ENCODE peak calls at places on chromosomes 12 and 14, in five cellular contexts. O is fibroblast of pulmonary artery, A is Caco-2, N is suprapubic skin, D is thyroid gland. B is an unnamed sample.

GRCh38 chr14:69161590-69161989 is 8.7 kb upstream of the DCAF5 start:
- DNase-seq in A (no peak), N (no peak), O (no peak), D (no peak), B (no peak)

GRCh38 chr12:121196902-121197301 is 13.0 kb upstream of the P2RX4 start:
- DNase-seq in N (no peak), D (no peak), A (no peak), O (no peak), B (no peak)

GRCh38 chr12:87368259-87368658 is 660.9 kb downstream of the C12orf50 start:
- DNase-seq in A (no peak), D (no peak), O (no peak), N (no peak), B (no peak)

GRCh38 chr12:109625131-109625559 is 51.6 kb downstream of the MVK start:
- DNase-seq in N (peak), A (no peak), O (peak), D (no peak), B (no peak)

GRCh38 chr12:24851816-24852337 is 97.0 kb downstream of the BCAT1 start:
- DNase-seq in A (no peak), O (no peak), D (no peak), N (no peak), B (no peak)

GRCh38 chr14:96661244-96661969 is 135.8 kb upstream of the VRK1 start:
- DNase-seq in O (no peak), D (no peak), N (no peak), A (no peak), B (no peak)

GRCh38 chr12:113040722-113041168 is 15.8 kb upstream of the DTX1 start:
- DNase-seq in A (no peak), N (peak), O (peak), D (peak), B (no peak)

GRCh38 chr12:115232455-115233156 is 548.6 kb upstream of the TBX3 start:
- DNase-seq in N (no peak), O (peak), A (no peak), D (no peak), B (no peak)

GRCh38 chr12:21773263-21773741 is 1.2 kb downstream of the KCNJ8 start:
- DNase-seq in O (peak), D (peak), N (no peak), A (peak), B (peak)

GRCh38 chr14:91414475-91415342 is 2.9 kb downstream of the CCDC88C start:
- DNase-seq in A (no peak), N (no peak), D (no peak), O (no peak), B (no peak)

GRCh38 chr12:6767592-6768384 is 1.6 kb downstream of the PTMS start:
- DNase-seq in N (no peak), D (peak), O (peak), A (peak), B (no peak)

GRCh38 chr14:32697704-32698103 is 241.0 kb upstream of the NPAS3 start:
- DNase-seq in N (no peak), O (peak), A (no peak), D (no peak), B (no peak)

GRCh38 chr14:101721951-101722661 is 39.4 kb upstream of the PPP2R5C start:
- DNase-seq in A (no peak), D (peak), N (peak), O (peak), B (no peak)

GRCh38 chr14:48274826-48275225 is 599.4 kb upstream of the MDGA2 start:
- DNase-seq in O (no peak), D (no peak), A (no peak), N (no peak), B (no peak)

GRCh38 chr12:8504351-8504750 is 9.0 kb upstream of the CLEC4D start:
- DNase-seq in D (no peak), N (no peak), O (no peak), A (no peak), B (no peak)

GRCh38 chr12:121295746-121296617 is 527 bp downstream of the CAMKK2 start:
- DNase-seq in D (peak), O (no peak), A (peak), N (peak), B (no peak)

GRCh38 chr14:92161521-92161920 is 39.8 kb downstream of the CPSF2 start:
- DNase-seq in A (no peak), D (no peak), O (no peak), N (no peak), B (no peak)

GRCh38 chr14:58598028-58598850 is 39.5 kb upstream of the DACT1 start:
- DNase-seq in D (no peak), N (no peak), A (no peak), O (no peak), B (no peak)

GRCh38 chr12:124689585-124689984 is 122.2 kb upstream of the NCOR2 start:
- DNase-seq in N (no peak), A (no peak), O (no peak), D (no peak), B (no peak)

GRCh38 chr14:88919502-88919901 is 95.1 kb downstream of the TTC8 start:
- DNase-seq in D (no peak), O (no peak), N (no peak), A (no peak), B (no peak)

GRCh38 chr12:12999959-13000615 is at the start of gene HEBP1:
- DNase-seq in O (peak), A (peak), D (peak), N (peak), B (peak)

GRCh38 chr12:65014504-65015271 is 106.4 kb downstream of the WIF1 start:
- DNase-seq in D (no peak), A (no peak), O (no peak), N (no peak), B (no peak)

GRCh38 chr12:78683031-78683430 is 181.5 kb upstream of the SYT1 start:
- DNase-seq in D (no peak), A (no peak), O (peak), N (no peak), B (no peak)

GRCh38 chr14:100827751-100828447 is 2.0 kb downstream of the MEG3 start:
- DNase-seq in O (peak), A (no peak), N (no peak), D (no peak), B (no peak)

GRCh38 chr14:102527255-102528232 is 18.0 kb upstream of the ANKRD9 start:
- DNase-seq in D (no peak), O (no peak), N (no peak), A (no peak), B (no peak)

GRCh38 chr12:70150230-70150629 is 93.0 kb upstream of the CNOT2 start:
- DNase-seq in D (no peak), A (no peak), N (no peak), O (no peak), B (no peak)

GRCh38 chr12:95986635-95987535 is 9.3 kb downstream of the HAL start:
- DNase-seq in A (no peak), N (no peak), O (no peak), D (no peak), B (no peak)

GRCh38 chr12:3084742-3085141 is 7.6 kb downstream of the TSPAN9 start:
- DNase-seq in O (no peak), N (no peak), D (no peak), A (no peak), B (no peak)

GRCh38 chr14:104659764-104660523 is 29.5 kb upstream of the INF2 start:
- DNase-seq in N (no peak), A (no peak), O (no peak), D (no peak), B (no peak)

GRCh38 chr12:75658826-75659823 is 147.7 kb upstream of the KRR1 start:
- DNase-seq in D (no peak), O (peak), N (no peak), A (no peak), B (no peak)

GRCh38 chr12:132555686-132556085 is 54.7 kb downstream of the LRCOL1 start:
- DNase-seq in A (no peak), D (no peak), O (no peak), N (no peak), B (no peak)
- TF ChIP-seq CTCF in A (no peak), D (no peak), O (no peak), N (no peak), B (no peak)

GRCh38 chr12:56593909-56594621 is 36.1 kb downstream of the BAZ2A start:
- DNase-seq in N (no peak), A (peak), D (peak), O (peak), B (no peak)

GRCh38 chr12:56591961-56592360 is 38.2 kb downstream of the BAZ2A start:
- DNase-seq in N (no peak), D (no peak), O (no peak), A (no peak), B (no peak)

GRCh38 chr12:56589783-56590182 is 40.3 kb downstream of the BAZ2A start:
- DNase-seq in N (no peak), O (no peak), D (no peak), A (no peak), B (no peak)

GRCh38 chr12:56591111-56591510 is 39.0 kb downstream of the BAZ2A start:
- DNase-seq in D (no peak), A (no peak), O (no peak), N (no peak), B (no peak)

DNA sequence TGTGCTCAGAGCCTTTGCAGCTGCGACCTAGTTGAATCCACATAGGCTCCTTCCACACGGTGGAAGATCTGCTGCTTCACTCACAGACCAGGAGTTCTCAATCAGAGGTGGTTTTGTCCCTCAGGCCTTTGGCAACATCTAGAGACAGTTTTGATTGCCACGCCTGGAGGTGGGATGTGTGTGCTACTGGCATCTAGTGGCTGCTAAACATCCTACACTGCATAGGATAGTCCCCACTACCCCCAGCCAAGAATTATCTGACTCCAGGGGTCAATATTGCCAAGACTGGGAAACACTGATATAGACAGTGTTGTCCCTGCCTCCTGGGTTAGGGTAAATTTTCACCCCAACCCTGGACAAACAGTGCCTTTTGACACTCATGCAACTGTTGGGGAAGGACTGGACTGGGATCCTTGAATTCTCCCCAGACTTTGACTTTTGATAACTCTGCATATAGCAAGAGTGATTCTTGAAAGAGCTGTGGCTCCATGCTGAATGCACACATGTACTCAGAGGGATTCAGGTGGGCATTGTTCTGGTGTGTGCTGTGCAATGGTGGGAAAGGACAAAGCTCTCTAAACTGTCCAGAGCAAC is 39.8 kb downstream of the BAZ2A start:
- DNase-seq in O (peak), D (no peak), A (peak), N (no peak), B (no peak)
- TF ChIP-seq CTCF in O (peak), D (no peak), A (peak), N (no peak), B (peak)

GRCh38 chr12:106598003-106598402 is 15.2 kb downstream of the RFX4 start:
- DNase-seq in N (no peak), D (no peak), O (no peak), A (no peak), B (no peak)
- TF ChIP-seq CTCF in N (no peak), D (no peak), O (no peak), A (no peak), B (no peak)

DNA sequence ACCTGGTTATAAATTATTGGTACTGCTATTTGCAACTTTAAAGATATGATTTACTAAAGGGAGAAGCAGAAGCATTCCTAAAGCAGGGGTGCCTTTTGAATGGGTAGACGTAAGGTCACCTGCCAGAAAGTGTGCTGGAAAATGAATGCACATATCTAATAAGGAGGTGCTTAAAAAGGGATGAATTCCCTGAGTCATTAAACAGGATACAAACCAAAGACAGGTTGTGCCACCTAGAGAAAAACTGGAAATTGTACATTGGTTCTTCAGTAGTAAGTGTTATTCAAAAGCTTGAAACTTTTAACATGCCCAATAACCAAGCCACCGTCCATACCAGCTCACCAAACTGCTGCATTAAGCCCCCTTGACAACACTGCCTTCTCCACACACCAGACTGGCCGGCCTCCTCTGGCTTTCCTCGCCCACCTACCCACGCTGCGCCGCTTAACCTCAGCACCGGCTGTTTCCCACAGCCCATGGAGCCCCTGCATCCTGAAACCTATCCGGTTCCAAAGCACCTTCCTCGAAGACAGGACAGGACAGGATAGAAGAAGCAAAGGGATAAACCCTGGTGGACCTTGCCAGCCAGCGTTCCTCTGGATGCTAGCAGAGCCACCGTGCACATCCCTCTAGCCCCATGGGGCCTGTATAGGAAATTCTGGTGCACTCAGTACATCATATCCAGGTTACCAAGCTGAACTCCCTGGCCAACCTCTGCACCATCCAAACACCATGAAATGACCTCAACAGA is 201.5 kb upstream of the CAND1 start:
- DNase-seq in O (no peak), A (no peak), N (no peak), D (no peak), B (no peak)
- TF ChIP-seq CTCF in O (no peak), A (no peak), N (no peak), D (no peak), B (no peak)

GRCh38 chr14:64748995-64749714 is 44.9 kb downstream of the PLEKHG3 start:
- DNase-seq in D (no peak), O (no peak), N (no peak), A (no peak), B (no peak)

GRCh38 chr14:64745511-64746041 is 41.4 kb downstream of the PLEKHG3 start:
- DNase-seq in O (peak), N (no peak), A (peak), D (peak), B (no peak)

GRCh38 chr14:64747327-64747726 is 43.1 kb downstream of the PLEKHG3 start:
- DNase-seq in O (no peak), A (no peak), N (no peak), D (no peak), B (no peak)

GRCh38 chr14:64748521-64748920 is 44.3 kb downstream of the PLEKHG3 start:
- DNase-seq in N (no peak), O (no peak), A (no peak), D (no peak), B (no peak)

GRCh38 chr14:64746298-64747250 is 42.4 kb downstream of the PLEKHG3 start:
- DNase-seq in D (peak), A (no peak), N (no peak), O (no peak), B (no peak)
- TF ChIP-seq CTCF in D (no peak), A (no peak), N (no peak), O (no peak), B (no peak)

DNA sequence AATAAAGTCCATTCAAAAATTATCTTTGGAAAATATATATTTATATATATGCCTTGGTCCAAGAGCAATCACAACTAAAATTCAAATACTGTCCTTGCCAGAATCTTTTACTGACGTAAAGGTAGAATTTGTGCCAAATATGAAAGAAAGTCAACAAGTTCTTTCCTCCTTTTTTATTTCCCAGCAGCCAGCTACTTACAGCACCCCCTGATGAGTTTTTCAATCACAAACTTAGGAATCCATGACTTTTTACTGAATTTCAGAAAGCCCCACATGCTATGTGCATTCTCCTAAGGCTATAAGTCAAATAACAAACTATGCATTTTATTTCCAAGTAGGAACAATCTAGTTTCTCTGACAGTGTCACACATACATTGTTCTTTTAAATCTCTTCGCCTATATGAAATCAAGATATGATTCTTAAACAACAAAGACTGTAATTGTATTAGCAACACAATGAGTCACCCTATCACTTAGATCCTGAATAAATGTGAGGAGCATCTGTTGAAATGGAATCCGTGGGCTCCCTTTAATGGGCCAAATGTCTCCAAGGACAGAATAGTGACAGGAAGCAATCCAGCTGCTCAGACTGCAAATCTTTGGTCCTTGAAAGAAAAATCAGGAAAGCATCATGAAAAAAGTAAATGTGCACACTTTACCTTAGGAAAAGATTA is 271.4 kb downstream of the DUSP6 start:
- DNase-seq in D (no peak), A (no peak), N (no peak), O (peak), B (no peak)
- TF ChIP-seq CTCF in D (no peak), A (no peak), N (no peak), O (no peak), B (no peak)

DNA sequence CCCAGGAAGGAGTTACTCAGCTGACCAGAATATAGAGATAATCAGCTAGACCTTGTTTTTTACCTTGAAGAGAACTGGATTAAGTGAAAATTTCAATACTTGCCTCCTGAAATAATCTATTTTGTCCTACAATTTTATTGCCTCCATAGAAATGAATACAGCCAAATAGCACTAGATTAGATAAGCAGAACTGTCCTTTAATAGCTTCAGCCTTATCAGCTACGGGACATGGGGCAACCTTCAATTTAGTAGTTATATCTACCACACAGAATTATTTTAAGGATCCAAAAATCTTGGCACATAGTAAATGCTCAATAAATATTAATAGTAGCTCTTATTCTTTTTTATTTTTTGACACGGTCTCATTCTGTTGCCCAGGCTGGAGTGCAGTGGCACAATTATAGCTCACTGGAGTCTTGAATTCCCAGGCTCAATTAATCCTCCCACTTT is 67.2 kb upstream of the PLEKHG3 start:
- DNase-seq in N (no peak), D (no peak), A (no peak), O (no peak), B (no peak)
- TF ChIP-seq CTCF in N (no peak), D (no peak), A (no peak), O (no peak), B (peak)

GRCh38 chr12:27119797-27120196 is 37.4 kb upstream of the C12orf71 start:
- DNase-seq in A (no peak), N (no peak), O (no peak), D (no peak), B (no peak)

GRCh38 chr12:27123642-27124041 is 41.3 kb upstream of the C12orf71 start:
- DNase-seq in D (no peak), A (no peak), N (no peak), O (peak), B (no peak)
- TF ChIP-seq CTCF in D (no peak), A (peak), N (no peak), O (peak), B (peak)

GRCh38 chr14:24141030-24141880 is at the start of gene EMC9:
- DNase-seq in A (peak), N (peak), D (peak), O (peak), B (peak)
- TF ChIP-seq CTCF in A (peak), N (peak), D (peak), O (peak), B (peak)

GRCh38 chr12:67853204-67853603 is 136.0 kb upstream of the IFNG-AS1 start:
- DNase-seq in D (no peak), A (no peak), O (peak), N (no peak), B (no peak)
- TF ChIP-seq CTCF in D (no peak), A (no peak), O (no peak), N (no peak), B (no peak)